ENCODE peak calls at places on chromosome 13, in ten cellular contexts. N is iris pigment epithelial cell; X is naive thymus-derived CD8-positive, alpha-beta T cell; A is tibial artery; T is activated T-cell treated with anti-CD3 and anti-CD28 coated beads for 4 hours; Y is T-helper 1 cell; M is T-helper 2 cell; G is colonic mucosa; Q is HFF-Myc; E is stimulated activated CD8-positive, alpha-beta memory T cell treated with anti-CD3 and anti-CD28 coated beads, Interleukin-7, amount 100 ng/mL, for 1 hour. U is an unnamed sample.

GRCh38 chr13:50574731-50575130 is 268.8 kb downstream of the DLEU7 start:
- DNase-seq in N (peak), X (no peak), A (no peak), T (no peak), Y (no peak), M (no peak), G (no peak), Q (peak), E (no peak), U (no peak)

GRCh38 chr13:102466836-102467235 is 65.0 kb upstream of the FGF14 start:
- DNase-seq in N (no peak), X (no peak), A (no peak), T (no peak), Y (no peak), M (no peak), G (no peak), Q (no peak), E (no peak), U (no peak)

GRCh38 chr13:109741966-109742365 is 44.4 kb downstream of the IRS2 start:
- DNase-seq in N (no peak), X (no peak), A (no peak), T (no peak), Y (no peak), M (no peak), G (no peak), Q (no peak), E (no peak), U (no peak)

GRCh38 chr13:73058741-73059459 is at the start of gene KLF5:
- DNase-seq in N (peak), X (peak), A (peak), T (peak), Y (peak), M (peak), G (peak), Q (peak), E (peak), U (peak)

GRCh38 chr13:110312669-110313031 is 5.6 kb downstream of the COL4A2 start:
- DNase-seq in N (peak), X (no peak), A (peak), T (no peak), Y (no peak), M (no peak), G (no peak), Q (no peak), E (no peak), U (no peak)

GRCh38 chr13:26968431-26969335 is 202.9 kb downstream of the USP12 start:
- DNase-seq in N (no peak), X (no peak), A (no peak), T (no peak), Y (no peak), M (no peak), G (peak), Q (no peak), E (no peak), U (no peak)

GRCh38 chr13:29493796-29494195 is 101.7 kb downstream of the SLC7A1 start:
- DNase-seq in N (no peak), X (no peak), A (no peak), T (no peak), Y (no peak), M (no peak), G (no peak), Q (no peak), E (no peak), U (no peak)

GRCh38 chr13:36131931-36132297 is 732 bp upstream of the DCLK1 start:
- DNase-seq in N (no peak), X (no peak), A (peak), T (no peak), Y (no peak), M (no peak), G (peak), Q (no peak), E (no peak), U (peak)

GRCh38 chr13:98141938-98142426 is 912 bp upstream of the FARP1 start:
- DNase-seq in N (no peak), X (no peak), A (peak), T (no peak), Y (no peak), M (no peak), G (peak), Q (no peak), E (no peak), U (no peak)

GRCh38 chr13:103615778-103616177 is 549.6 kb upstream of the SLC10A2 start:
- DNase-seq in N (no peak), X (no peak), A (no peak), T (no peak), Y (no peak), M (no peak), G (no peak), Q (no peak), E (no peak), U (no peak)

GRCh38 chr13:69423844-69424243 is 683.8 kb upstream of the ATXN8OS start:
- DNase-seq in N (no peak), X (no peak), A (no peak), T (no peak), Y (no peak), M (no peak), G (no peak), Q (no peak), E (no peak), U (no peak)

GRCh38 chr13:77465595-77466195 is 69.8 kb upstream of the SCEL start:
- DNase-seq in N (no peak), X (no peak), A (no peak), T (no peak), Y (no peak), M (no peak), G (no peak), Q (no peak), E (no peak), U (no peak)

GRCh38 chr13:32659736-32660135 is 73.5 kb downstream of the PDS5B start:
- DNase-seq in N (peak), X (no peak), A (no peak), T (no peak), Y (no peak), M (no peak), G (no peak), Q (no peak), E (no peak), U (no peak)

GRCh38 chr13:107518292-107518691 is 697.0 kb downstream of the LIG4 start:
- DNase-seq in N (peak), X (no peak), A (no peak), T (no peak), Y (no peak), M (no peak), G (no peak), Q (no peak), E (no peak), U (no peak)

GRCh38 chr13:97892717-97893116 is 60.8 kb upstream of the IPO5 start:
- DNase-seq in N (peak), X (no peak), A (no peak), T (no peak), Y (no peak), M (no peak), G (no peak), Q (no peak), E (no peak), U (no peak)

GRCh38 chr13:36298535-36299068 is 988 bp upstream of the CCDC169 start:
- DNase-seq in N (peak), X (no peak), A (no peak), T (no peak), Y (no peak), M (no peak), G (no peak), Q (no peak), E (no peak), U (no peak)

GRCh38 chr13:22744688-22745452 is 435.9 kb upstream of the SGCG start:
- DNase-seq in N (no peak), X (no peak), A (no peak), T (no peak), Y (no peak), M (no peak), G (no peak), Q (no peak), E (no peak), U (no peak)

GRCh38 chr13:109778102-109778542 is 8.3 kb downstream of the IRS2 start:
- DNase-seq in N (peak), X (no peak), A (no peak), T (no peak), Y (no peak), M (no peak), G (peak), Q (no peak), E (no peak), U (no peak)

GRCh38 chr13:66926200-66926850 is 303.8 kb downstream of the PCDH9 start:
- DNase-seq in N (no peak), X (no peak), A (no peak), T (no peak), Y (no peak), M (no peak), G (no peak), Q (no peak), E (no peak), U (no peak)

GRCh38 chr13:60671386-60671785 is 274.4 kb downstream of the TDRD3 start:
- DNase-seq in N (no peak), X (no peak), A (no peak), T (no peak), Y (no peak), M (no peak), G (no peak), Q (no peak), E (no peak), U (no peak)

GRCh38 chr13:20826810-20827560 is 53.2 kb upstream of the EEF1AKMT1 start:
- DNase-seq in N (peak), X (no peak), A (no peak), T (no peak), Y (no peak), M (no peak), G (no peak), Q (no peak), E (no peak), U (no peak)

GRCh38 chr13:34040863-34041262 is 222.9 kb downstream of the RFC3 start:
- DNase-seq in N (no peak), X (no peak), A (no peak), T (no peak), Y (no peak), M (no peak), G (no peak), Q (no peak), E (no peak), U (no peak)

GRCh38 chr13:113448545-113448884 is 4.8 kb downstream of the ADPRHL1 start:
- DNase-seq in N (no peak), X (no peak), A (peak), T (no peak), Y (no peak), M (no peak), G (peak), Q (no peak), E (no peak), U (no peak)

GRCh38 chr13:37716796-37717195 is 118.2 kb upstream of the POSTN start:
- DNase-seq in N (peak), X (no peak), A (no peak), T (no peak), Y (no peak), M (no peak), G (no peak), Q (no peak), E (no peak), U (no peak)

GRCh38 chr13:79457948-79458347 is 23.0 kb upstream of the NDFIP2 start:
- DNase-seq in N (peak), X (no peak), A (no peak), T (no peak), Y (no peak), M (no peak), G (no peak), Q (peak), E (no peak), U (no peak)

GRCh38 chr13:81874681-81875661 is 1534.0 kb upstream of the SPRY2 start:
- DNase-seq in N (no peak), X (no peak), A (no peak), T (no peak), Y (no peak), M (no peak), G (no peak), Q (no peak), E (no peak), U (no peak)

GRCh38 chr13:98143601-98144500 is 957 bp downstream of the FARP1 start:
- DNase-seq in N (peak), X (no peak), A (peak), T (no peak), Y (no peak), M (no peak), G (peak), Q (no peak), E (no peak), U (no peak)

GRCh38 chr13:95607363-95607762 is 37.1 kb downstream of the DZIP1 start:
- DNase-seq in N (peak), X (no peak), A (no peak), T (no peak), Y (no peak), M (no peak), G (no peak), Q (no peak), E (no peak), U (no peak)

GRCh38 chr13:28415994-28416411 is 78.9 kb downstream of the FLT1 start:
- DNase-seq in N (no peak), X (no peak), A (no peak), T (no peak), Y (no peak), M (no peak), G (no peak), Q (no peak), E (no peak), U (no peak)

GRCh38 chr13:102369303-102369702 is 32.5 kb downstream of the FGF14 start:
- DNase-seq in N (peak), X (no peak), A (no peak), T (no peak), Y (no peak), M (no peak), G (no peak), Q (no peak), E (no peak), U (no peak)

GRCh38 chr13:42153371-42153770 is 104.9 kb downstream of the DGKH start:
- DNase-seq in N (peak), X (no peak), A (no peak), T (no peak), Y (no peak), M (no peak), G (no peak), Q (no peak), E (no peak), U (no peak)

U was measured in tibial nerve.